ENCODE peak calls at places on chromosomes 12 and 14, in nine cellular contexts. U is NCI-H460, H is amniotic epithelial cell, N is NCI-H2171, K is non-pigmented ciliary epithelial cell, X is coronary artery, Q is NCI-H524, M is mesenteric fat pad, L is mesendoderm. O is an unnamed sample.

GRCh38 chr12:126337556-126337955 is 1272.3 kb downstream of the AACS start:
- DNase-seq in U (peak), H (no peak), N (no peak), K (peak), X (no peak), Q (peak), M (no peak), L (peak), O (no peak)

GRCh38 chr12:47551426-47551851 is 154.4 kb downstream of the RPAP3 start:
- DNase-seq in U (peak), H (peak), N (no peak), K (no peak), X (no peak), Q (peak), M (no peak), L (no peak), O (no peak)

GRCh38 chr14:103199141-103199540 is 75.9 kb downstream of the TNFAIP2 start:
- DNase-seq in U (no peak), H (peak), N (no peak), K (no peak), X (no peak), Q (no peak), M (no peak), L (no peak), O (no peak)

GRCh38 chr14:103522649-103523582 is at the start of gene CKB:
- DNase-seq in U (peak), H (peak), N (peak), K (no peak), X (peak), Q (peak), M (no peak), L (peak), O (no peak)

GRCh38 chr14:56135001-56135400 is 16.8 kb downstream of the PELI2 start:
- DNase-seq in U (no peak), H (no peak), N (no peak), K (no peak), X (no peak), Q (peak), M (no peak), L (no peak), O (no peak)

GRCh38 chr14:32559048-32559447 is 229.9 kb downstream of the AKAP6 start:
- DNase-seq in U (no peak), H (no peak), N (no peak), K (no peak), X (no peak), Q (no peak), M (no peak), L (no peak), O (no peak)

GRCh38 chr14:25120261-25120660 is 70.3 kb upstream of the STXBP6 start:
- DNase-seq in U (no peak), H (no peak), N (no peak), K (no peak), X (no peak), Q (no peak), M (no peak), L (no peak), O (no peak)

GRCh38 chr12:78376257-78376656 is 488.3 kb upstream of the SYT1 start:
- DNase-seq in U (no peak), H (no peak), N (no peak), K (no peak), X (no peak), Q (no peak), M (no peak), L (no peak), O (no peak)

GRCh38 chr12:76976777-76977465 is 88.4 kb downstream of the E2F7 start:
- DNase-seq in U (no peak), H (no peak), N (no peak), K (no peak), X (no peak), Q (no peak), M (no peak), L (no peak), O (no peak)

GRCh38 chr14:25006961-25007795 is 42.8 kb downstream of the STXBP6 start:
- DNase-seq in U (peak), H (peak), N (no peak), K (peak), X (no peak), Q (no peak), M (no peak), L (peak), O (no peak)

GRCh38 chr12:21527451-21528180 is 1.5 kb downstream of the SPX start:
- DNase-seq in U (peak), H (peak), N (peak), K (no peak), X (no peak), Q (peak), M (no peak), L (peak), O (peak)

GRCh38 chr14:87170179-87170578 is 822.8 kb downstream of the GALC start:
- DNase-seq in U (no peak), H (no peak), N (no peak), K (no peak), X (no peak), Q (peak), M (no peak), L (peak), O (no peak)

GRCh38 chr14:100873083-100873482 is 30.4 kb downstream of the RTL1 start:
- DNase-seq in U (no peak), H (peak), N (no peak), K (no peak), X (no peak), Q (no peak), M (peak), L (no peak), O (no peak)

GRCh38 chr12:130966443-130967030 is 12.8 kb downstream of the ADGRD1 start:
- DNase-seq in U (no peak), H (no peak), N (no peak), K (no peak), X (no peak), Q (no peak), M (peak), L (no peak), O (no peak)

GRCh38 chr12:131153956-131154355 is 200.2 kb downstream of the ADGRD1 start:
- DNase-seq in U (no peak), H (no peak), N (no peak), K (no peak), X (no peak), Q (no peak), M (no peak), L (no peak), O (no peak)